ENCODE peak calls at places on chromosomes 7 and 10, in six cellular contexts. O, C, Z, I, V and J are unnamed samples.

GRCh38 chr7:2687338-2687869 is 598 bp upstream of the AMZ1 start:
- DNase-seq in O (no peak), C (no peak), Z (no peak), I (no peak), V (no peak), J (no peak)

GRCh38 chr10:34814228-34815173 is 595 bp downstream of the PARD3 start:
- DNase-seq in O (peak; percentile 73), C (peak; percentile 29), Z (peak; percentile 83), I (no peak), V (no peak), J (no peak)

GRCh38 chr10:50635286-50635685 is 11.5 kb upstream of the SGMS1 start:
- DNase-seq in O (no peak), C (peak; percentile 95), Z (no peak), I (no peak), V (no peak), J (no peak)

GRCh38 chr10:13195016-13195415 is 33.7 kb downstream of the MCM10 start:
- DNase-seq in O (no peak), C (no peak), Z (no peak), I (no peak), V (no peak), J (no peak)

GRCh38 chr10:8513155-8514147 is 459.0 kb downstream of the GATA3 start:
- DNase-seq in O (peak; percentile 90), C (no peak), Z (no peak), I (no peak), V (no peak), J (no peak)

GRCh38 chr10:12965571-12965970 is 35.9 kb downstream of the CCDC3 start:
- DNase-seq in O (no peak), C (no peak), Z (no peak), I (no peak), V (no peak), J (no peak)

GRCh38 chr7:155482511-155483183 is 24.7 kb downstream of the EN2 start:
- DNase-seq in O (no peak), C (no peak), Z (no peak), I (peak; percentile 19), V (no peak), J (no peak)

GRCh38 chr10:44696496-44696895 is 214.6 kb upstream of the TMEM72 start:
- DNase-seq in O (no peak), C (peak; percentile 90), Z (no peak), I (no peak), V (no peak), J (no peak)

GRCh38 chr7:140229101-140229525 is 52.3 kb upstream of the KDM7A start:
- DNase-seq in O (no peak), C (no peak), Z (no peak), I (no peak), V (no peak), J (peak; percentile 47)

GRCh38 chr10:283916-284356 is 148.7 kb downstream of the ZMYND11 start:
- DNase-seq in O (no peak), C (no peak), Z (no peak), I (no peak), V (no peak), J (no peak)

GRCh38 chr10:44492678-44493077 is 107.8 kb upstream of the CXCL12 start:
- DNase-seq in O (no peak), C (no peak), Z (no peak), I (no peak), V (no peak), J (no peak)

GRCh38 chr10:132467464-132468149 is 70.0 kb upstream of the INPP5A start:
- DNase-seq in O (no peak), C (no peak), Z (no peak), I (no peak), V (no peak), J (no peak)

GRCh38 chr7:136868496-136869005 is at the start of gene CHRM2:
- DNase-seq in O (peak; percentile 46), C (peak; percentile 45), Z (no peak), I (no peak), V (peak; percentile 29), J (no peak)

GRCh38 chr10:121862624-121863023 is 65.2 kb downstream of the ATE1 start:
- DNase-seq in O (no peak), C (no peak), Z (no peak), I (no peak), V (no peak), J (no peak)